ENCODE peak calls at places on chromosomes 2 and 18, in nine cellular contexts. S is HFFc6, X is brain microvascular endothelial cell, Q is omental fat pad, U is AG09309, R is heart left ventricle, C is fibroblast of pulmonary artery, N is GM10248, H is spleen. D is an unnamed sample.

GRCh38 chr2:59301466-59302402 is 1060.6 kb upstream of the FANCL start:
- DNase-seq in C (peak), S (peak), R (peak), U (peak), X (peak), H (no peak), Q (no peak), N (peak), D (peak)

GRCh38 chr2:105873721-105874120 is 129.0 kb downstream of the NCK2 start:
- DNase-seq in S (peak), N (peak), R (no peak), C (peak), H (no peak), X (peak), U (no peak), Q (no peak), D (no peak)

GRCh38 chr2:111122631-111123421 is 2.1 kb downstream of the BCL2L11 start:
- DNase-seq in R (peak), N (no peak), H (peak), Q (peak), S (peak), C (peak), X (peak), U (peak), D (peak)

GRCh38 chr18:36066731-36067117 is 635 bp downstream of the RPRD1A start:
- DNase-seq in X (no peak), Q (no peak), R (no peak), S (no peak), H (no peak), U (no peak), N (peak), C (peak), D (no peak)

GRCh38 chr18:78813898-78814297 is 165.7 kb upstream of the SALL3 start:
- DNase-seq in U (no peak), Q (no peak), S (no peak), X (no peak), C (no peak), R (no peak), N (no peak), H (peak), D (no peak)

GRCh38 chr2:20931346-20931745 is 108.4 kb upstream of the LDAH start:
- DNase-seq in H (no peak), R (no peak), Q (no peak), U (no peak), X (no peak), C (no peak), N (no peak), S (no peak), D (no peak)

GRCh38 chr2:224278531-224278930 is 123.4 kb downstream of the FAM124B start:
- DNase-seq in C (no peak), S (peak), N (no peak), U (peak), X (peak), R (no peak), H (no peak), Q (no peak), D (no peak)

GRCh38 chr2:187506416-187506815 is 47.8 kb downstream of the TFPI start:
- DNase-seq in R (no peak), C (no peak), X (no peak), U (no peak), S (no peak), N (no peak), H (no peak), Q (no peak), D (no peak)

GRCh38 chr2:150122871-150123588 is 364.4 kb downstream of the RND3 start:
- DNase-seq in H (no peak), U (no peak), S (peak), R (no peak), Q (no peak), N (no peak), C (no peak), X (peak), D (no peak)

GRCh38 chr2:21038403-21039073 is 5.3 kb downstream of the APOB start:
- DNase-seq in R (no peak), U (no peak), H (no peak), N (no peak), C (peak), S (no peak), Q (no peak), X (no peak), D (no peak)

GRCh38 chr2:11574176-11575046 is 40.6 kb downstream of the GREB1 start:
- DNase-seq in S (no peak), U (no peak), Q (no peak), N (no peak), H (peak), R (no peak), C (no peak), X (no peak), D (no peak)

GRCh38 chr2:65046633-65047407 is 9.4 kb upstream of the CEP68 start:
- DNase-seq in S (no peak), X (no peak), U (no peak), N (no peak), H (no peak), R (no peak), Q (no peak), C (no peak), D (no peak)

GRCh38 chr2:149160701-149161217 is 122.3 kb downstream of the LYPD6B start:
- DNase-seq in X (no peak), C (no peak), H (no peak), R (no peak), Q (no peak), U (no peak), S (no peak), N (peak), D (no peak)

GRCh38 chr2:65790676-65790935 is 358.2 kb upstream of the SPRED2 start:
- DNase-seq in Q (no peak), R (no peak), X (no peak), S (no peak), U (no peak), H (no peak), C (no peak), N (no peak), D (no peak)

GRCh38 chr2:70321377-70321776 is 19.5 kb upstream of the FAM136A start:
- DNase-seq in H (no peak), R (no peak), S (no peak), Q (no peak), X (no peak), C (no peak), N (no peak), U (no peak), D (no peak)

GRCh38 chr18:1528447-1528846 is 623.8 kb downstream of the ADCYAP1 start:
- DNase-seq in Q (no peak), S (no peak), H (no peak), R (no peak), N (no peak), X (no peak), U (no peak), C (no peak), D (no peak)

GRCh38 chr2:190838492-190838910 is 42.1 kb upstream of the GLS start:
- DNase-seq in C (peak), S (peak), R (no peak), U (no peak), H (no peak), Q (no peak), X (peak), N (no peak), D (no peak)

GRCh38 chr2:9212661-9213411 is 6.2 kb downstream of the ASAP2 start:
- DNase-seq in X (no peak), H (peak), R (no peak), C (peak), Q (no peak), N (no peak), S (no peak), U (no peak), D (no peak)

GRCh38 chr18:67730884-67731283 is 214.4 kb upstream of the DSEL start:
- DNase-seq in S (peak), X (peak), U (peak), N (no peak), Q (no peak), R (no peak), H (no peak), C (peak), D (no peak)

GRCh38 chr2:55862269-55862668 is 61.3 kb downstream of the EFEMP1 start:
- DNase-seq in Q (no peak), H (no peak), R (no peak), U (peak), C (peak), N (no peak), X (peak), S (peak), D (no peak)

GRCh38 chr18:47968721-47969120 is 38.3 kb upstream of the SMAD2 start:
- DNase-seq in R (no peak), X (peak), S (peak), H (no peak), C (no peak), U (no peak), N (no peak), Q (no peak), D (no peak)

GRCh38 chr2:218400167-218400929 is 680 bp downstream of the CTDSP1 start:
- DNase-seq in N (no peak), U (no peak), X (no peak), Q (no peak), R (peak), S (no peak), H (peak), C (no peak), D (peak)

GRCh38 chr2:3463914-3464313 is 55.4 kb downstream of the ADI1 start:
- DNase-seq in C (no peak), H (no peak), X (no peak), R (no peak), S (no peak), Q (no peak), N (no peak), U (no peak), D (no peak)

GRCh38 chr2:3223080-3223923 is 154.3 kb downstream of the EIPR1 start:
- DNase-seq in R (no peak), U (no peak), Q (no peak), X (peak), H (no peak), S (no peak), C (peak), N (peak), D (no peak)

GRCh38 chr18:70384181-70384790 is 95.4 kb downstream of the SOCS6 start:
- DNase-seq in R (no peak), N (no peak), C (peak), Q (no peak), S (peak), H (no peak), X (peak), U (peak), D (no peak)

GRCh38 chr2:73385486-73386341 is at the start of gene ALMS1:
- DNase-seq in S (peak), U (peak), R (peak), H (peak), C (peak), N (peak), X (peak), Q (peak), D (peak)
- TF ChIP-seq CTCF in S (peak), U (peak), R (peak), H (no peak), C (no peak), N (peak), X (peak), Q (no peak), D (no peak)

DNA sequence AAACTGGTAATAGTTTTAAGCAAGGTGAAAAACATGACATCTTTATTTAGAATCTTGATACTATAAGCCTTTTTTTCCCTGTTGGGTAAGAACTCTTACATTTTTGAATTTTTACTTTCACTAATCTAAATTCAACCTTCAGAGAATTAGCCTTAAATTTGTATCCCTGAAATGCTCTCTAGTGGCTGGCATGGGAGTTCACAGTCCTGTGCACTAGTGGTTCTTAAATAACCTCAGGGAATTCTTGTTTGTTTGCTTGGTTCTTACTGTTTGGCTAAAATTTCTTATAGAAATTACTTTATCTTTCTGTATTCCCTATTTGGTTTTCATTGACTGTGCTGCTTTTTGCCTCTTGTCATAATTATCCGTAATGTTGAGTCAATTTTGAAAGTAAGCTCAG is 391.2 kb upstream of the FIGN start:
- DNase-seq in H (no peak), Q (no peak), X (no peak), R (no peak), N (no peak), S (no peak), U (no peak), C (peak), D (no peak)
- TF ChIP-seq CTCF in H (no peak), Q (no peak), X (peak), R (peak), N (no peak), S (no peak), U (peak), C (peak), D (no peak)

DNA sequence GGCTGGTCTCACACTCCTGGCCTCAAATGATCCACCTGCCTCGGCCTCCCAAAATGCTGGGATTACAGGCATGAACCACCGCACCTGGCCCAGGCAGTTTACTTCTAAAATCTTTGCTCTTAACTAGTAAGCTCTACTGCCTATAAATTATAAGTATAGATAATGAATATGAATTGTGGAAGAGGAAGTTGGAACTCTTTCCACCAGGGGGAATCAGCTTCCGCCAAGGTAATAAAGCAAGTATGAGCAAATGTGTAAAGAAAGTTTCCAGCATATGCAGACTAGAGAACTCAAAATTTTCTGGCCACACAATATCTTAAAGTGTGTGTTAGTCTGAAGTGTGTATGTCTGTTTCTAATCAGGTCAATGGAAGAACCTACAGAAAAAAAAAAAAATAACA is 68.0 kb downstream of the RMDN2 start:
- DNase-seq in U (no peak), X (peak), N (no peak), H (no peak), Q (no peak), R (no peak), C (peak), S (no peak), D (no peak)
- TF ChIP-seq CTCF in U (peak), X (peak), N (no peak), H (no peak), Q (no peak), R (no peak), C (peak), S (peak), D (peak)

GRCh38 chr18:9539283-9539682 is 64.0 kb downstream of the RALBP1 start:
- DNase-seq in X (peak), C (peak), N (no peak), Q (no peak), S (peak), U (peak), R (no peak), H (no peak), D (no peak)
- TF ChIP-seq CTCF in X (no peak), C (no peak), N (no peak), Q (no peak), S (no peak), U (no peak), R (no peak), H (no peak), D (no peak)

DNA sequence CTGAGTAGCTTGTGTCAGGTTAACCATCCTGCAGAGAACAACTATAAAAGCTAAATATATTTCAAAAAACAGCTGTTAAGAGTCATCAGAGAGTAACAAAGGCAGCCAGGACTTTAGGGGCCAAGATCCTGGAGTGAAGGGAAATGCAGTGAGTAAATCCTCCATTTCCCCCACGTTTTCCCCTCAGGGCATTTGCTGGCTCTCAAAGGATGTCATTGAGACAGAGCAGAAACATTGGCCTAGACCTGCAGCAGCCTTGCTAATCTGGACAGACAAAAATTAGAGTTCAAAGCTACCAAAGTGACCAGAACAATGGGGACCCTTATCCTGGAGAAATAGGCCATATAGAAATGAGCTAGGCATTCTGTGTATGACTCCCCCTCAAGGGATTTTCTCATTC is 21.1 kb upstream of the KLHL29 start:
- DNase-seq in Q (no peak), C (no peak), N (no peak), H (no peak), S (peak), R (no peak), X (no peak), U (no peak), D (no peak)
- TF ChIP-seq CTCF in Q (no peak), C (no peak), N (no peak), H (no peak), S (no peak), R (no peak), X (no peak), U (no peak), D (no peak)

GRCh38 chr18:45821667-45822066 is 3.8 kb upstream of the SIGLEC15 start:
- DNase-seq in R (no peak), Q (no peak), S (no peak), H (no peak), U (no peak), X (no peak), N (no peak), C (no peak), D (no peak)
- TF ChIP-seq CTCF in R (no peak), Q (no peak), S (no peak), H (no peak), U (no peak), X (no peak), N (no peak), C (no peak), D (no peak)

GRCh38 chr2:51472783-51473182 is 440.9 kb upstream of the NRXN1 start:
- DNase-seq in H (no peak), R (no peak), U (no peak), C (no peak), S (no peak), N (no peak), Q (no peak), X (no peak), D (no peak)

GRCh38 chr2:51469102-51469501 is 437.2 kb upstream of the NRXN1 start:
- DNase-seq in X (no peak), Q (no peak), R (no peak), C (no peak), N (no peak), S (no peak), U (no peak), H (no peak), D (no peak)

DNA sequence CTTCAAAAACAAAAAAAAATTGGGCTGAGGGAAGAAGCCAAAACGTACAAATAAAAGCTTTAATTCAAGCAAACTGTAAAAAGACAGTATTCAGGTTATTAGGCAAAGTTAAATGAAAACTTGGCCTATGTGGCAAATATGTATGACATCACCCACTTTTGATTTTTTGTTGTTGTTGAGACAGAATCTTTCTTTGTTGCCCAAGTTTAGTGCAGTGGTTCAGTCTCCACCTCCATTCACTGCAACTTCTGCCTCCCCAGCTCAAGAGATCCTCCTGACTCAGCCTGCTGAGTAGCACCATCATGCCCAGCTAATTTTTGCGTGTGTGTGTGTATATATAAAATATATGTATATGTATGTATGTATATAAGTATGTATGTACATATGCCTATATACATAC is 440.4 kb upstream of the NRXN1 start:
- DNase-seq in H (no peak), C (peak), Q (no peak), U (no peak), S (no peak), N (no peak), X (no peak), R (no peak), D (no peak)
- TF ChIP-seq CTCF in H (no peak), C (no peak), Q (no peak), U (no peak), S (no peak), N (no peak), X (no peak), R (no peak), D (no peak)

GRCh38 chr2:127453392-127454171 is 35.4 kb downstream of the PROC start:
- DNase-seq in C (peak), R (no peak), S (no peak), Q (no peak), N (no peak), X (no peak), U (no peak), H (no peak), D (no peak)
- TF ChIP-seq CTCF in C (peak), R (no peak), S (peak), Q (no peak), N (peak), X (peak), U (peak), H (no peak), D (no peak)

GRCh38 chr2:31171142-31171541 is 32.9 kb upstream of the GALNT14 start:
- DNase-seq in Q (no peak), X (no peak), R (no peak), N (no peak), H (no peak), S (no peak), C (no peak), U (no peak), D (no peak)

GRCh38 chr2:31168291-31168690 is 30.1 kb upstream of the GALNT14 start:
- DNase-seq in U (no peak), S (peak), X (peak), C (no peak), R (no peak), N (no peak), Q (no peak), H (no peak), D (no peak)

GRCh38 chr2:31170071-31170698 is 31.9 kb upstream of the GALNT14 start:
- DNase-seq in S (peak), Q (no peak), C (peak), R (peak), H (peak), N (peak), X (peak), U (peak), D (no peak)
- TF ChIP-seq CTCF in S (peak), Q (peak), C (peak), R (peak), H (peak), N (peak), X (peak), U (peak), D (peak)

GRCh38 chr2:155310589-155310988 is 612.1 kb downstream of the KCNJ3 start:
- DNase-seq in U (no peak), S (no peak), Q (no peak), H (no peak), N (no peak), R (no peak), C (peak), X (no peak), D (no peak)
- TF ChIP-seq CTCF in U (peak), S (peak), Q (no peak), H (peak), N (peak), R (peak), C (peak), X (peak), D (peak)

D was measured in mesothelial cell of epicardium.